ENCODE peak calls at places on chromosome 5, in five cellular contexts. R, Q, G, T and N are unnamed samples.
A peak's percentile ranks its signal among the peaks of the same experiment; 100 is the strongest.

GRCh38 chr5:126506079-126506478 is 82.9 kb downstream of the GRAMD2B start:
- ATAC-seq in T (no peak), G (no peak), Q (no peak), R (no peak), N (no peak)

GRCh38 chr5:116359575-116359974 is 215.0 kb downstream of the SEMA6A start:
- ATAC-seq in Q (no peak), T (peak; percentile 15), G (no peak), R (no peak), N (no peak)

GRCh38 chr5:102664946-102665345 is 90.2 kb upstream of the PAM start:
- ATAC-seq in Q (no peak), G (no peak), R (no peak), T (no peak), N (no peak)

GRCh38 chr5:172849636-172850453 is 15.8 kb downstream of the ERGIC1 start:
- ATAC-seq in G (no peak), R (peak; percentile 46), Q (peak; percentile 35), T (peak; percentile 1), N (peak; percentile 89)

GRCh38 chr5:169041180-169041579 is 259.8 kb downstream of the SLIT3 start:
- ATAC-seq in T (no peak), Q (no peak), R (no peak), G (no peak), N (no peak)

GRCh38 chr5:165202144-165202910 is 1696.9 kb downstream of the MAT2B start:
- ATAC-seq in G (no peak), R (no peak), Q (no peak), T (no peak), N (no peak)

GRCh38 chr5:95812100-95812472 is 10.4 kb downstream of the GLRX start:
- ATAC-seq in Q (peak; percentile 5), T (no peak), G (peak; percentile 38), R (peak; percentile 32), N (no peak)

GRCh38 chr5:158086856-158087255 is 227.9 kb upstream of the CLINT1 start:
- ATAC-seq in T (no peak), G (no peak), R (no peak), Q (no peak), N (no peak)

GRCh38 chr5:109062669-109063068 is 315.0 kb downstream of the FER start:
- ATAC-seq in G (no peak), T (no peak), Q (no peak), R (no peak), N (no peak)

GRCh38 chr5:80738466-80738865 is 83.7 kb upstream of the DHFR start:
- ATAC-seq in T (no peak), R (no peak), G (no peak), Q (no peak), N (no peak)

GRCh38 chr5:67287795-67288194 is 91.2 kb upstream of the CD180 start:
- ATAC-seq in R (no peak), G (no peak), T (no peak), Q (no peak), N (no peak)

GRCh38 chr5:76041863-76042262 is 41.3 kb upstream of the SV2C start:
- ATAC-seq in R (no peak), G (no peak), Q (no peak), T (no peak), N (peak; percentile 20)

GRCh38 chr5:149452007-149452664 is 73.0 kb upstream of the IL17B start:
- ATAC-seq in G (peak; percentile 70), R (no peak), Q (peak; percentile 86), T (peak; percentile 86), N (no peak)

GRCh38 chr5:10431408-10431807 is 10.3 kb upstream of the ROPN1L start:
- ATAC-seq in G (no peak), T (no peak), R (no peak), Q (no peak), N (no peak)

GRCh38 chr5:95771109-95771708 is 40.1 kb downstream of the RHOBTB3 start:
- ATAC-seq in G (peak; percentile 91), T (peak; percentile 96), R (no peak), Q (no peak), N (no peak)

GRCh38 chr5:178340187-178340586 is 107.6 kb upstream of the PHYKPL start:
- ATAC-seq in G (no peak), T (no peak), R (no peak), Q (no peak), N (peak; percentile 53)

GRCh38 chr5:35884125-35884788 is 27.6 kb downstream of the IL7R start:
- ATAC-seq in Q (peak; percentile 51), R (peak; percentile 81), G (no peak), T (peak; percentile 56), N (peak; percentile 34)

GRCh38 chr5:178273665-178274541 is 41.3 kb upstream of the PHYKPL start:
- ATAC-seq in T (no peak), G (no peak), Q (peak; percentile 74), R (no peak), N (peak; percentile 3)